ENCODE peak calls at places on chromosomes 6 and 20, in six cellular contexts. H is SK-N-SH, E is upper lobe of left lung, V is GM23338, Y is prostate gland, L is endothelial cell of umbilical vein. I is an unnamed sample.

GRCh38 chr6:143843689-143844405 is 709 bp downstream of the LTV1 start:
- DNase-seq in H (peak; percentile 11), E (no peak), V (no peak), Y (no peak), L (no peak), I (no peak)

GRCh38 chr6:18425218-18425617 is 38.1 kb downstream of the RNF144B start:
- DNase-seq in H (no peak), E (peak; percentile 24), V (no peak), Y (peak; percentile 60), L (no peak), I (no peak)

GRCh38 chr6:10322991-10323390 is 91.9 kb downstream of the TFAP2A start:
- DNase-seq in H (no peak), E (no peak), V (no peak), Y (no peak), L (no peak), I (no peak)

GRCh38 chr6:110356778-110357177 is 1.4 kb downstream of the METTL24 start:
- DNase-seq in H (no peak), E (no peak), V (peak; percentile 30), Y (no peak), L (no peak), I (no peak)

GRCh38 chr6:18990313-18990978 is 603.3 kb downstream of the RNF144B start:
- DNase-seq in H (peak; percentile 70), E (peak; percentile 58), V (peak; percentile 91), Y (peak; percentile 54), L (peak; percentile 26), I (peak; percentile 79)

GRCh38 chr6:111997078-111997862 is 56.6 kb upstream of the CCN6 start:
- DNase-seq in H (peak; percentile 76), E (peak; percentile 87), V (peak; percentile 87), Y (peak; percentile 75), L (peak; percentile 74), I (peak; percentile 82)

GRCh38 chr6:71080793-71081192 is 123.9 kb upstream of the B3GAT2 start:
- DNase-seq in H (no peak), E (no peak), V (no peak), Y (no peak), L (no peak), I (no peak)

GRCh38 chr20:23152308-23152892 is 66.3 kb upstream of the CD93 start:
- DNase-seq in H (no peak), E (peak; percentile 87), V (no peak), Y (no peak), L (peak; percentile 88), I (peak; percentile 49)

DNA sequence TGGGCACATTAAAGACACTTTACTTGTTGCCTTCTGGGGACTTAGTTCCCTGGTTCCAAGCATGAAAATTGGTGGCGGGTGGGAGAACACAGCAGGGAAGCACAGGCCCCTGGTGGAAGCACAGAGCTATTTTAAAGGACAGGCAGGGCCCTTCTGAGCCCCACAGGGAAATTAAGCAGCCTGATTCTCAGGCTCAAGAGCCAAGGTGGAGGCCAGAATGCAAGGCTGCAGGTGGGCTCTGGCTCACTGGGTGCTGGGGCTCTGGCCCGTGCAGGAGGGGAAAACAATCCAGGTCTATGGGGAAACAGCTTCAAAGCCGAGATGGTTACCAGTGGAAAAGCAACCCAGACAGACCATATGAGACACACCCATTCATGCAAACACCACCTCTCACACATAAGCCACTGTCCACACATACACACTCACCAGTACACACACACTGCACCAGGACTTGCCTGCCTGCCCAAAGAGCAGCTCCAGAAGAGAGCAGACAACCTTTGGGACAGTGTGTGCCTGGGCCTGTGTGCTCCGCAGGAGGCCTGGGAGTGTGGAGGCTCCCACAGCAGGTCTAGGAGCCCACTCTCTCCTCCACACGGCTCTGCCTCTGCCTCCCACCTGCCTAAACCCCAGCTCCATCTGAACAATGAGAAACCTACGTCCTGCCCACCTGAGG is 30.6 kb downstream of the TFEB start:
- DNase-seq in H (no peak), E (no peak), V (no peak), Y (no peak), L (no peak), I (peak; percentile 54)
- TF ChIP-seq POLR2AphosphoS5 in H (no peak), E (no peak), V (no peak), Y (peak; percentile 17), L (no peak), I (no peak)

DNA sequence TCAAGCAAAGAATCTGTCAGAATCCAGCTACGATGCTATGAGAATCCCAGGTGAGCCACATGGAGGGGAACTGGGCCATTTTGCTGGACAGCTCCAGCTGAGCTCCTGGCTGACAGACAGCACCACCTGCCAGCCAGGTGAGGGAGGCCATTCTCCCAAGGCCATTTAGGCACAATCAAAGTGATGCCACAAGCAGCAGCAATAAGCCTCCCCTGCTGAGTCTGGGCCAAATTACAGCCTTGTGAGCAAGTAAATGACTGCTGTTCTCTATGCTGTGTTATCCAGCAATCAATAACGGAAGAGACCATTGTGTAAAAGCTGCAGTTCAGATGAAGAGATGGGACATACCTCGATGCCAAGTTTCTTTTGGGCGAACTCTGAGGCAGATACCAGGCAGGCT is 14.1 kb upstream of the SCGN start:
- DNase-seq in H (no peak), E (no peak), V (peak; percentile 76), Y (no peak), L (no peak), I (no peak)
- TF ChIP-seq CTCF in H (no peak), E (no peak), V (peak; percentile 76), Y (no peak), L (no peak), I (no peak)

DNA sequence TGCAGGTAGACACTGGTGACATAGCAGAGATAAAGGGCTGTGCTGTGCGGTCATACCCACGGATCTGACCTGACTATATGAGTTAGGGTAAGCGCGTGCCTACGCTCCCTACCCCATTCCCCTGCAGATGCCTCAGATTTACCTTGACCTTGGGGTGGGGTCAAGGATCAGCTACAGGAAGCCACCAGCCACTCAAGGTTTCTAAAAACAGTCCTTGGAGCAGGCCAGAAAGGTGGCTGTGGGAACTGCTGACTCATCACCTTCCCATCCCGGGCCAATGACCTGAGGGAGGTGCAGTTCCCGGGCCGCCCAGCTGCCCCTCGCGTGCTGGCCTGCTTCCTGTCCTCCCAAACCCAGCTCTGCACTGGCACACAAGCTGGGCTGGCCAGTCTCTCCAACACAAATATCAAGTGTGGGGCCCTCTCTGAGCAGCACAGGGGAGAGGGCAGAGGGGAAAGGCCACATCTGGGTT is 23.0 kb downstream of the KCNK5 start:
- DNase-seq in H (no peak), E (peak; percentile 88), V (peak; percentile 37), Y (no peak), L (no peak), I (peak; percentile 63)
- H3K4me1 ChIP-seq in H (no peaks in the 10 kb centered on the region), E (peaks cover 61% of the 10 kb centered on the region), V (peaks cover 86% of the 10 kb centered on the region), Y (no peaks in the 10 kb centered on the region), L (no peaks in the 10 kb centered on the region), I (peaks cover 92% of the 10 kb centered on the region)

DNA sequence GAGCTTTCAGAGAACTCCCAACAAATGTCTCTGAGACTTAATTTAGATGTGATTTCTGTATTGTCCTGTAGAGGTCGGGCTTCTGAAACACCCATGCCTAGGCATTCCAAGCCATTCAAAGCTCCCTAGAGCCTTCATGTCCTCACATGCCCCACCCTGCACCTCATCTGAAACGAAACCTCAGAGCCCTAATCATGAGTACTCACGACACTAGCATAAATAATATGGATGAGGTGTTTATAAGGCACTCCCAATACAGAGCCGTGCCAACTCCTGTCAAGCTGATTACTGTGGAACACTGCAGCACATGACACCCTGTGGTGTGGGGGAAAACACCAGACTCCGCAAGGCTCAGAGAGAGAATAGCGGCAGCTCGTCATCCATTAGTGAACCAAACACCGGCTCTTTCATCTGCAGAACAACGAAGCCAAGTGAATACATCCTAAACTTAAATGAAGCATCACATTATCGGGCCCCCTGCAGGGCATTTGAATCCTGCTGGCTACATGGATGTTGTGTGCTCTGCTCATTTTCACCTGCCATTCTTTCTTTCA is 83.8 kb downstream of the FNDC1 start:
- DNase-seq in H (peak; percentile 65), E (no peak), V (peak; percentile 88), Y (peak; percentile 17), L (no peak), I (no peak)
- TF ChIP-seq POLR2AphosphoS5 in H (no peak), E (no peak), V (no peak), Y (no peak), L (no peak), I (no peak)

DNA sequence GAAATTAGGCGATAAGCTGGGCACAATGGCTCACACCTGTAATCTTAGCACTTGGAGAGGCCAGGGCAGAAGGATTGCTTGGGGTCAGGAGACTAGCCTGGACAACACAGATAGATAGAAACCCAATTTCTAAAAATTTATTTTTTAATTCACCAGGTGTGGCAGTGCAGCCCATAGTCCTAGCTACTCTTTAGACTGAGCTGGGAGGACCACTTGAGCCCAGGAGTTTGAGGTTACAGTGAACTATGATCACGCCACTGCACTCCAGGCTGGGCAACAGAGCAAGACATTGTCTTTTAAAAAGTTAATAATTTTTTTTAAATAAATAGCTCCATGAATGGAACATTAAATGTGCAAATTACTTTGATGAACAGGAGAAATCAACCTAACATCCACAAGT is 8.2 kb downstream of the ZNF318 start:
- DNase-seq in H (no peak), E (no peak), V (no peak), Y (no peak), L (no peak), I (no peak)
- TF ChIP-seq CTCF in H (no peak), E (no peak), V (no peak), Y (no peak), L (no peak), I (no peak)

GRCh38 chr20:45355685-45356084 is 7.3 kb upstream of the SYS1 start:
- DNase-seq in H (no peak), E (no peak), V (no peak), Y (no peak), L (no peak), I (no peak)

GRCh38 chr20:45361794-45362193 is 1.2 kb upstream of the SYS1 start:
- DNase-seq in H (no peak), E (peak; percentile 37), V (no peak), Y (no peak), L (no peak), I (no peak)

GRCh38 chr20:45358282-45359068 is 4.5 kb upstream of the SYS1 start:
- DNase-seq in H (no peak), E (peak; percentile 94), V (no peak), Y (peak; percentile 66), L (peak; percentile 89), I (peak; percentile 58)

GRCh38 chr20:45359406-45360148 is 3.4 kb upstream of the SYS1 start:
- DNase-seq in H (no peak), E (peak; percentile 67), V (no peak), Y (no peak), L (peak; percentile 67), I (peak; percentile 53)

DNA sequence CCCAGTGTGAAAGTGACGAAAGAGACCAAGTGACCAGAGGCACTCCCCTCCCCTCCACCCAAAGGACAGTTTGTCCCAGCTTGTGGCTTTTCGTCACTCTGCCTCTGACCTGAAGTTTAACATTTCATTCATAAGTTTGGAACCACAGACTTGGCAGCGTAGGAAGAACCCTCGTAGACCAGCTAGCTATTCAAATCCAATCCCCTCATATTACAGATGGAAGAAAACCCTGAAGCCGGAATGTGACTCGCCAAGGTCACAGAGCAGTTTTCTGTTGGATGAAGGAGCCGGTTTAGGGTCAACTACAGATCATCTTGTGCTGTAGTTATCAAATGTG is 3.9 kb upstream of the SYS1 start:
- DNase-seq in H (no peak), E (peak; percentile 93), V (no peak), Y (no peak), L (peak; percentile 59), I (peak; percentile 44)
- H3K4me1 ChIP-seq in H (no peaks in the 10 kb centered on the region), E (peaks cover 48% of the 10 kb centered on the region), V (peaks cover 15% of the 10 kb centered on the region), Y (peaks cover 5% of the 10 kb centered on the region), L (peaks cover 42% of the 10 kb centered on the region), I (peaks cover 60% of the 10 kb centered on the region)